ENCODE peak calls at places on chromosome 19, in seven cellular contexts. Z is hepatocyte, Q is DMS 273 treated with DMSO at 0.1 percent for 48 hours, P is cardiac muscle cell, U is thoracic aorta, Y is amniotic stem cell, X is astrocyte of the hippocampus. F is an unnamed sample.
A peak's percentile ranks its signal among the peaks of the same experiment; 100 is the strongest.

GRCh38 chr19:3125900-3126524 is 9.8 kb upstream of the GNA15 start:
- DNase-seq in Q (peak; percentile 20), Y (no peak), Z (peak; percentile 68), X (peak; percentile 64), U (no peak), P (peak; percentile 53), F (peak; percentile 17)

GRCh38 chr19:19372656-19373416 is 32.6 kb upstream of the GATAD2A start:
- DNase-seq in Y (no peak), P (peak; percentile 61), Q (no peak), X (no peak), Z (peak; percentile 47), U (no peak), F (peak; percentile 60)

GRCh38 chr19:53365899-53366493 is 491 bp downstream of the ZNF525 start:
- DNase-seq in P (no peak), Q (peak; percentile 36), Z (peak; percentile 65), X (peak; percentile 50), Y (peak; percentile 21), U (no peak), F (peak; percentile 13)

GRCh38 chr19:50570997-50571396 is 2.8 kb upstream of the LRRC4B start:
- DNase-seq in U (no peak), Z (no peak), X (no peak), P (no peak), Q (no peak), Y (no peak), F (no peak)

GRCh38 chr19:45179063-45179847 is 671 bp downstream of the BLOC1S3 start:
- DNase-seq in X (peak; percentile 71), Z (peak; percentile 81), U (no peak), P (peak; percentile 53), Q (no peak), Y (no peak), F (peak; percentile 20)

GRCh38 chr19:13277104-13277809 is 127.0 kb downstream of the IER2 start:
- DNase-seq in Z (peak; percentile 80), U (no peak), Y (peak; percentile 9), X (peak; percentile 83), Q (peak; percentile 29), P (peak; percentile 82), F (peak; percentile 81)

GRCh38 chr19:42286349-42287016 is 15.4 kb upstream of the PRR19 start:
- DNase-seq in Y (no peak), X (peak; percentile 68), P (peak; percentile 61), Z (peak; percentile 36), U (no peak), Q (no peak), F (no peak)

GRCh38 chr19:6765738-6766356 is 1.4 kb downstream of the SH2D3A start:
- DNase-seq in U (no peak), Z (peak; percentile 94), Y (no peak), X (peak; percentile 47), P (no peak), Q (no peak), F (no peak)

GRCh38 chr19:16402076-16402475 is 69.7 kb downstream of the EPS15L1 start:
- DNase-seq in U (no peak), P (no peak), Q (no peak), X (no peak), Z (no peak), Y (no peak), F (no peak)

GRCh38 chr19:55384576-55385235 is 614 bp upstream of the TMEM238 start:
- DNase-seq in P (no peak), Y (no peak), Q (no peak), U (no peak), Z (no peak), X (no peak), F (no peak)

GRCh38 chr19:49689133-49690072 is at the start of gene ADM5:
- DNase-seq in X (peak; percentile 66), P (peak; percentile 20), U (no peak), Z (peak; percentile 72), Y (no peak), Q (no peak), F (no peak)

GRCh38 chr19:21133633-21134032 is 8.2 kb upstream of the ZNF431 start:
- DNase-seq in X (no peak), Q (no peak), Y (no peak), U (no peak), P (no peak), Z (no peak), F (no peak)

GRCh38 chr19:14333101-14333871 is 48.0 kb upstream of the ADGRE5 start:
- DNase-seq in Q (no peak), X (peak; percentile 56), Z (peak; percentile 51), P (peak; percentile 75), Y (no peak), U (no peak), F (no peak)

GRCh38 chr19:10402441-10403038 is 802 bp downstream of the CDC37 start:
- DNase-seq in Y (no peak), Z (peak; percentile 47), Q (no peak), P (peak; percentile 59), X (peak; percentile 42), U (no peak), F (no peak)

GRCh38 chr19:49499030-49499670 is 2.9 kb downstream of the RPS11 start:
- DNase-seq in Z (no peak), U (no peak), Q (no peak), X (no peak), Y (no peak), P (no peak), F (no peak)